ENCODE peak calls at places on chromosomes 3 and 15, in five cellular contexts. E is GM06990; K is Right ventricle myocardium inferior; L is stimulated activated effector memory CD8-positive, alpha-beta T cell treated with anti-CD3 and anti-CD28 coated beads, Interleukin-12 subunit alpha, Interleukin-12 subunit beta, amount 100 ng/mL, for 72 hours; D is effector memory CD8-positive, alpha-beta T cell. Q is an unnamed sample.

GRCh38 chr3:16927485-16927884 is 42.7 kb downstream of the PLCL2 start:
- DNase-seq in E (no peak), K (no peak), L (no peak), D (no peak), Q (no peak)

GRCh38 chr15:41923424-41923999 is 29.7 kb upstream of the SPTBN5 start:
- DNase-seq in E (no peak), K (no peak), L (no peak), D (no peak), Q (no peak)

GRCh38 chr3:55537563-55537962 is 50.5 kb upstream of the WNT5A start:
- DNase-seq in E (no peak), K (no peak), L (no peak), D (no peak), Q (no peak)

GRCh38 chr3:41640076-41640475 is 321.8 kb downstream of the ULK4 start:
- DNase-seq in E (no peak), K (no peak), L (no peak), D (no peak), Q (no peak)

GRCh38 chr3:38805765-38806386 is 10.1 kb downstream of the SCN10A start:
- DNase-seq in E (no peak), K (no peak), L (peak), D (no peak), Q (peak)

GRCh38 chr3:154421067-154421466 is 8.9 kb downstream of the GPR149 start:
- DNase-seq in E (no peak), K (no peak), L (no peak), D (no peak), Q (no peak)

GRCh38 chr3:144549161-144549560 is 577.5 kb downstream of the DIPK2A start:
- DNase-seq in E (no peak), K (no peak), L (no peak), D (no peak), Q (no peak)

GRCh38 chr3:29686889-29687592 is 406.2 kb downstream of the RBMS3 start:
- DNase-seq in E (peak), K (no peak), L (no peak), D (no peak), Q (no peak)

GRCh38 chr3:171598990-171599389 is 138.8 kb upstream of the TNIK start:
- DNase-seq in E (no peak), K (no peak), L (no peak), D (no peak), Q (no peak)

GRCh38 chr3:23203651-23204111 is 554 bp downstream of the UBE2E2 start:
- DNase-seq in E (peak), K (no peak), L (no peak), D (no peak), Q (peak)

GRCh38 chr3:197302696-197303341 is 4.4 kb upstream of the DLG1 start:
- DNase-seq in E (no peak), K (no peak), L (no peak), D (no peak), Q (no peak)

GRCh38 chr3:6807967-6808588 is 52.8 kb upstream of the GRM7 start:
- DNase-seq in E (no peak), K (no peak), L (no peak), D (no peak), Q (no peak)

GRCh38 chr15:38050529-38050928 is 116.1 kb downstream of the TMCO5A start:
- DNase-seq in E (no peak), K (no peak), L (no peak), D (no peak), Q (no peak)

GRCh38 chr3:88809993-88810392 is 297.4 kb upstream of the EPHA3 start:
- DNase-seq in E (no peak), K (no peak), L (no peak), D (no peak), Q (no peak)

GRCh38 chr3:135918600-135918999 is 46.9 kb upstream of the PPP2R3A start:
- DNase-seq in E (no peak), K (no peak), L (no peak), D (no peak), Q (no peak)

GRCh38 chr3:11768604-11769003 is 78.1 kb downstream of the TAMM41 start:
- DNase-seq in E (no peak), K (no peak), L (no peak), D (no peak), Q (no peak)

GRCh38 chr15:35306361-35306981 is 221.4 kb upstream of the NANOGP8 start:
- DNase-seq in E (no peak), K (no peak), L (no peak), D (no peak), Q (no peak)

GRCh38 chr15:39181901-39182300 is 399.0 kb upstream of the THBS1 start:
- DNase-seq in E (no peak), K (no peak), L (no peak), D (no peak), Q (no peak)

GRCh38 chr3:53238051-53238850 is 17.6 kb downstream of the TKT start:
- DNase-seq in E (no peak), K (no peak), L (no peak), D (no peak), Q (no peak)

GRCh38 chr15:90205050-90205848 is 4.1 kb downstream of the SEMA4B start:
- DNase-seq in E (no peak), K (no peak), L (no peak), D (no peak), Q (no peak)

GRCh38 chr15:89038146-89038545 is 50.1 kb upstream of the ABHD2 start:
- DNase-seq in E (no peak), K (no peak), L (no peak), D (no peak), Q (no peak)

GRCh38 chr3:155607761-155608160 is 137.1 kb downstream of the PLCH1 start:
- DNase-seq in E (no peak), K (no peak), L (no peak), D (no peak), Q (no peak)

GRCh38 chr3:97863775-97864174 is 42.0 kb downstream of the CRYBG3 start:
- DNase-seq in E (no peak), K (no peak), L (no peak), D (no peak), Q (no peak)

GRCh38 chr15:53588773-53589172 is 170.7 kb downstream of the WDR72 start:
- DNase-seq in E (no peak), K (no peak), L (no peak), D (no peak), Q (no peak)

GRCh38 chr3:128585974-128586373 is 64.6 kb downstream of the RPN1 start:
- DNase-seq in E (no peak), K (no peak), L (no peak), D (no peak), Q (peak)

GRCh38 chr15:60585743-60586708 is 107.1 kb upstream of the ICE2 start:
- DNase-seq in E (no peak), K (no peak), L (no peak), D (peak), Q (peak)

GRCh38 chr3:51934991-51935885 is 6.5 kb downstream of the RRP9 start:
- DNase-seq in E (no peak), K (no peak), L (no peak), D (no peak), Q (peak)

GRCh38 chr3:147846854-147847453 is 437.8 kb downstream of the ZIC1 start:
- DNase-seq in E (no peak), K (no peak), L (no peak), D (no peak), Q (no peak)

GRCh38 chr3:12444582-12445468 is 39.5 kb upstream of the TSEN2 start:
- DNase-seq in E (no peak), K (no peak), L (no peak), D (no peak), Q (peak)

GRCh38 chr15:35746121-35746520 is 200.2 kb upstream of the DPH6 start:
- DNase-seq in E (no peak), K (no peak), L (no peak), D (no peak), Q (no peak)

GRCh38 chr3:61983479-61983878 is 389.9 kb downstream of the FEZF2 start:
- DNase-seq in E (no peak), K (no peak), L (no peak), D (no peak), Q (no peak)

GRCh38 chr15:78259232-78259631 is 5.1 kb upstream of the DNAJA4 start:
- DNase-seq in E (no peak), K (no peak), L (no peak), D (no peak), Q (no peak)

GRCh38 chr15:74482661-74483060 is 21.7 kb upstream of the UBL7 start:
- DNase-seq in E (no peak), K (no peak), L (no peak), D (no peak), Q (no peak)

GRCh38 chr3:120642368-120642948 is 39.6 kb downstream of the HGD start:
- DNase-seq in E (no peak), K (no peak), L (no peak), D (no peak), Q (no peak)

GRCh38 chr3:11452988-11453847 is 181.0 kb downstream of the ATG7 start:
- DNase-seq in E (no peak), K (no peak), L (no peak), D (no peak), Q (no peak)

GRCh38 chr3:8589880-8590556 is 54.6 kb downstream of the SSUH2 start:
- DNase-seq in E (no peak), K (no peak), L (no peak), D (no peak), Q (no peak)

GRCh38 chr3:175150812-175151411 is 291.8 kb downstream of the NAALADL2 start:
- DNase-seq in E (no peak), K (no peak), L (no peak), D (no peak), Q (no peak)

GRCh38 chr15:64779024-64779423 is 3.6 kb upstream of the RBPMS2 start:
- DNase-seq in E (no peak), K (no peak), L (no peak), D (no peak), Q (no peak)

Q was measured in ureter.